ENCODE peak calls at places on chromosomes 16 and 17, in seven cellular contexts. I is stomach, Q is body of pancreas, F is hepatocyte, C is colonic mucosa, S is IMR-90, N is uterus. J is an unnamed sample.

GRCh38 chr17:81207610-81208581 is 14.9 kb downstream of the CEP131 start:
- DNase-seq in I (no peak), N (no peak), Q (no peak), S (no peak), C (no peak), F (no peak), J (no peak)

GRCh38 chr16:13110124-13110796 is 208.9 kb downstream of the SHISA9 start:
- DNase-seq in Q (peak; percentile 24), F (peak; percentile 70), S (no peak), N (no peak), C (no peak), I (no peak), J (no peak)

GRCh38 chr16:20944861-20945390 is 44.4 kb downstream of the LYRM1 start:
- DNase-seq in F (no peak), I (no peak), N (no peak), Q (no peak), C (no peak), S (peak; percentile 16), J (peak; percentile 52)

GRCh38 chr16:31064882-31065461 is 9.1 kb downstream of the ZNF668 start:
- DNase-seq in I (no peak), C (no peak), N (peak; percentile 65), Q (peak; percentile 56), S (peak; percentile 97), F (peak; percentile 62), J (no peak)

GRCh38 chr16:89581045-89581695 is 5.6 kb downstream of the CPNE7 start:
- DNase-seq in C (no peak), N (no peak), Q (no peak), S (peak; percentile 99), I (no peak), F (peak; percentile 76), J (peak; percentile 97)

GRCh38 chr16:51807551-51807950 is 656.5 kb upstream of the SALL1 start:
- DNase-seq in I (no peak), N (no peak), F (no peak), C (no peak), Q (no peak), S (no peak), J (no peak)

GRCh38 chr16:2146739-2147138 is 1.7 kb upstream of the RAB26 start:
- DNase-seq in S (no peak), F (no peak), N (no peak), Q (no peak), I (no peak), C (no peak), J (no peak)

GRCh38 chr16:70805380-70805779 is 4.4 kb upstream of the VAC14 start:
- DNase-seq in Q (no peak), C (no peak), I (no peak), S (peak; percentile 11), N (no peak), F (no peak), J (no peak)

GRCh38 chr16:70726869-70727494 is 41.1 kb upstream of the MTSS2 start:
- DNase-seq in C (no peak), F (no peak), S (no peak), Q (no peak), N (peak; percentile 69), I (no peak), J (no peak)

GRCh38 chr17:78645421-78646295 is 68.5 kb upstream of the DNAH17 start:
- DNase-seq in N (peak; percentile 32), S (peak; percentile 34), Q (peak; percentile 84), F (no peak), I (peak; percentile 57), C (peak; percentile 61), J (no peak)

GRCh38 chr17:47955497-47956461 is 1.9 kb downstream of the PRR15L start:
- DNase-seq in Q (peak; percentile 96), F (peak; percentile 43), S (no peak), C (peak; percentile 73), I (peak; percentile 94), N (no peak), J (no peak)

GRCh38 chr17:62062313-62062712 is 2.8 kb downstream of the MED13 start:
- DNase-seq in F (no peak), I (no peak), N (no peak), S (peak; percentile 31), C (no peak), Q (no peak), J (no peak)

GRCh38 chr17:28385037-28385797 is 13.7 kb downstream of the SARM1 start:
- DNase-seq in N (no peak), C (peak; percentile 55), F (peak; percentile 26), Q (peak; percentile 47), I (peak; percentile 64), S (no peak), J (no peak)

GRCh38 chr17:32930512-32930911 is 2.6 kb downstream of the TMEM98 start:
- DNase-seq in F (no peak), S (no peak), C (no peak), N (no peak), Q (no peak), I (no peak), J (no peak)

GRCh38 chr17:58585554-58585953 is 71.1 kb upstream of the MTMR4 start:
- DNase-seq in Q (no peak), F (no peak), C (no peak), I (no peak), S (no peak), N (no peak), J (no peak)

GRCh38 chr16:28180660-28181556 is 30.9 kb downstream of the XPO6 start:
- DNase-seq in N (no peak), C (no peak), Q (no peak), F (no peak), S (peak; percentile 70), I (no peak), J (peak; percentile 58)

GRCh38 chr17:43517615-43518386 is 28.3 kb downstream of the ETV4 start:
- DNase-seq in Q (no peak), N (no peak), F (no peak), S (peak; percentile 67), I (no peak), C (no peak), J (peak; percentile 63)

GRCh38 chr16:1152123-1152638 is 725 bp upstream of the CACNA1H start:
- DNase-seq in Q (no peak), I (no peak), F (peak; percentile 45), S (no peak), C (no peak), N (peak; percentile 57), J (no peak)

GRCh38 chr16:49608801-49609200 is 235.2 kb downstream of the C16orf78 start:
- DNase-seq in Q (no peak), F (peak; percentile 60), N (peak; percentile 45), C (no peak), I (no peak), S (peak; percentile 61), J (peak; percentile 75)

GRCh38 chr16:84663433-84664101 is 15.3 kb downstream of the KLHL36 start:
- DNase-seq in S (no peak), F (no peak), Q (no peak), C (no peak), I (no peak), N (no peak), J (no peak)

GRCh38 chr16:9165601-9166220 is 74.3 kb downstream of the HAPSTR1 start:
- DNase-seq in S (no peak), F (no peak), N (no peak), C (no peak), I (no peak), Q (no peak), J (no peak)

GRCh38 chr16:30083216-30084055 is 7.6 kb downstream of the PPP4C start:
- DNase-seq in Q (no peak), S (no peak), I (no peak), F (no peak), N (no peak), C (no peak), J (no peak)

GRCh38 chr16:24337013-24337412 is 80.9 kb downstream of the CACNG3 start:
- DNase-seq in I (no peak), N (no peak), S (no peak), C (no peak), Q (no peak), F (no peak), J (no peak)
- TF ChIP-seq CTCF in I (no peak), N (no peak), S (no peak), C (no peak), Q (no peak), F (no peak), J (no peak)

GRCh38 chr17:74746922-74747321 is 1.5 kb upstream of the NHERF1 start:
- DNase-seq in I (no peak), Q (peak; percentile 17), C (no peak), F (peak; percentile 63), S (no peak), N (no peak), J (peak; percentile 53)

GRCh38 chr17:74748279-74748528 is 224 bp upstream of the NHERF1 start:
- DNase-seq in Q (no peak), C (no peak), S (no peak), I (no peak), F (no peak), N (no peak), J (no peak)

GRCh38 chr17:74744714-74745547 is 3.5 kb upstream of the NHERF1 start:
- DNase-seq in S (peak; percentile 47), Q (peak; percentile 89), F (peak; percentile 78), N (peak; percentile 72), I (peak; percentile 96), C (peak; percentile 94), J (peak; percentile 70)

GRCh38 chr17:74745548-74746177 is 2.8 kb upstream of the NHERF1 start:
- DNase-seq in C (no peak), I (no peak), N (no peak), Q (no peak), F (no peak), S (no peak), J (no peak)

GRCh38 chr17:74746376-74746775 is 2.1 kb upstream of the NHERF1 start:
- DNase-seq in S (no peak), I (no peak), C (no peak), F (no peak), N (no peak), Q (no peak), J (peak; percentile 68)
- H3K27ac ChIP-seq in S (no peak overlapping the region), I (no peak overlapping the region), C (no peak overlapping the region), F (peak overlapping the region; percentile 72), N (no peak overlapping the region), Q (peak overlapping the region; percentile 3), J (peak overlapping the region; percentile 86)

GRCh38 chr17:82302498-82302963 is 14.9 kb downstream of the CD7 start:
- DNase-seq in I (no peak), F (no peak), C (no peak), Q (no peak), N (no peak), S (no peak), J (no peak)
- H3K4me1 ChIP-seq in I (peaks cover 33% of the 10 kb centered on the region), F (peaks cover 45% of the 10 kb centered on the region), C (peaks cover 9% of the 10 kb centered on the region), Q (peaks cover 21% of the 10 kb centered on the region), N (peaks cover 12% of the 10 kb centered on the region), S (peaks cover 13% of the 10 kb centered on the region), J (peaks cover 18% of the 10 kb centered on the region)

GRCh38 chr17:17797119-17797809 is 39.5 kb downstream of the SREBF1 start:
- DNase-seq in I (no peak), C (no peak), S (no peak), F (no peak), N (no peak), Q (no peak), J (no peak)

GRCh38 chr17:17801800-17802481 is 34.8 kb downstream of the SREBF1 start:
- DNase-seq in S (no peak), C (no peak), I (no peak), F (no peak), N (no peak), Q (no peak), J (no peak)

GRCh38 chr17:17798573-17799255 is 38.1 kb downstream of the SREBF1 start:
- DNase-seq in Q (no peak), S (no peak), N (no peak), C (no peak), F (no peak), I (no peak), J (no peak)

GRCh38 chr17:17798010-17798556 is 38.7 kb downstream of the SREBF1 start:
- DNase-seq in Q (no peak), S (no peak), F (no peak), N (no peak), I (no peak), C (no peak), J (no peak)

GRCh38 chr17:17800504-17801021 is 36.2 kb downstream of the SREBF1 start:
- DNase-seq in S (no peak), I (no peak), C (no peak), Q (no peak), N (no peak), F (no peak), J (no peak)
- TF ChIP-seq CTCF in S (no peak), I (no peak), C (no peak), Q (no peak), N (no peak), F (no peak), J (no peak)